ENCODE peak calls at places on chromosomes 5 and 9, in eight cellular contexts. One of them, this sample, is unnamed.

GRCh38 chr9:91391426-91392217 is 29.9 kb upstream of the AUH start:
- DNase-seq in GM23338: no peak
- DNase-seq in MM.1S: no peak
- DNase-seq in AG04450: no peak
- DNase-seq in dorsolateral prefrontal cortex: no peak
- DNase-seq in heart left ventricle: no peak
- DNase-seq in mucosa of descending colon: no peak
- DNase-seq in adrenal gland: no peak
- DNase-seq in this sample: no peak

GRCh38 chr5:72452515-72453259 is 54.5 kb downstream of the ZNF366 start:
- DNase-seq in GM23338: no peak
- DNase-seq in MM.1S: no peak
- DNase-seq in AG04450: peak
- DNase-seq in dorsolateral prefrontal cortex: no peak
- DNase-seq in heart left ventricle: peak
- DNase-seq in mucosa of descending colon: peak
- DNase-seq in adrenal gland: peak
- DNase-seq in this sample: peak

GRCh38 chr5:139878093-139878492 is 82.5 kb downstream of the PSD2 start:
- DNase-seq in GM23338: no peak
- DNase-seq in MM.1S: no peak
- DNase-seq in AG04450: no peak
- DNase-seq in dorsolateral prefrontal cortex: no peak
- DNase-seq in heart left ventricle: no peak
- DNase-seq in mucosa of descending colon: no peak
- DNase-seq in adrenal gland: no peak
- DNase-seq in this sample: no peak

GRCh38 chr5:98095072-98095471 is 678.4 kb upstream of the RGMB start:
- DNase-seq in GM23338: no peak
- DNase-seq in MM.1S: peak
- DNase-seq in AG04450: no peak
- DNase-seq in dorsolateral prefrontal cortex: no peak
- DNase-seq in heart left ventricle: no peak
- DNase-seq in mucosa of descending colon: no peak
- DNase-seq in adrenal gland: no peak
- DNase-seq in this sample: peak

GRCh38 chr9:77975023-77975422 is 56.6 kb downstream of the GNAQ start:
- DNase-seq in GM23338: no peak
- DNase-seq in MM.1S: no peak
- DNase-seq in AG04450: no peak
- DNase-seq in dorsolateral prefrontal cortex: no peak
- DNase-seq in heart left ventricle: no peak
- DNase-seq in mucosa of descending colon: no peak
- DNase-seq in adrenal gland: no peak
- DNase-seq in this sample: no peak

GRCh38 chr5:134550271-134551214 is 25.1 kb downstream of the JADE2 start:
- DNase-seq in GM23338: no peak
- DNase-seq in MM.1S: no peak
- DNase-seq in AG04450: no peak
- DNase-seq in dorsolateral prefrontal cortex: no peak
- DNase-seq in heart left ventricle: no peak
- DNase-seq in mucosa of descending colon: no peak
- DNase-seq in adrenal gland: peak
- DNase-seq in this sample: peak

GRCh38 chr5:124658867-124659557 is 87.4 kb downstream of the ZNF608 start:
- DNase-seq in GM23338: no peak
- DNase-seq in MM.1S: no peak
- DNase-seq in AG04450: no peak
- DNase-seq in dorsolateral prefrontal cortex: no peak
- DNase-seq in heart left ventricle: no peak
- DNase-seq in mucosa of descending colon: no peak
- DNase-seq in adrenal gland: no peak
- DNase-seq in this sample: no peak

GRCh38 chr5:145825751-145826180 is 9.4 kb downstream of the PRELID2 start:
- DNase-seq in GM23338: peak
- DNase-seq in MM.1S: peak
- DNase-seq in AG04450: no peak
- DNase-seq in dorsolateral prefrontal cortex: no peak
- DNase-seq in heart left ventricle: no peak
- DNase-seq in mucosa of descending colon: peak
- DNase-seq in adrenal gland: no peak
- DNase-seq in this sample: peak

GRCh38 chr5:42772265-42772993 is 15.8 kb downstream of the CCDC152 start:
- DNase-seq in GM23338: no peak
- DNase-seq in MM.1S: no peak
- DNase-seq in AG04450: no peak
- DNase-seq in dorsolateral prefrontal cortex: no peak
- DNase-seq in heart left ventricle: peak
- DNase-seq in mucosa of descending colon: no peak
- DNase-seq in adrenal gland: no peak
- DNase-seq in this sample: peak

GRCh38 chr5:74026310-74026709 is 400.3 kb downstream of the ARHGEF28 start:
- DNase-seq in GM23338: peak
- DNase-seq in MM.1S: no peak
- DNase-seq in AG04450: no peak
- DNase-seq in dorsolateral prefrontal cortex: no peak
- DNase-seq in heart left ventricle: no peak
- DNase-seq in mucosa of descending colon: no peak
- DNase-seq in adrenal gland: no peak
- DNase-seq in this sample: no peak

GRCh38 chr9:112166176-112167140 is 8.6 kb downstream of the SUSD1 start:
- DNase-seq in GM23338: peak
- DNase-seq in MM.1S: no peak
- DNase-seq in AG04450: no peak
- DNase-seq in dorsolateral prefrontal cortex: no peak
- DNase-seq in heart left ventricle: no peak
- DNase-seq in mucosa of descending colon: no peak
- DNase-seq in adrenal gland: no peak
- DNase-seq in this sample: peak

GRCh38 chr5:28954074-28954473 is 1915.7 kb upstream of the CDH9 start:
- DNase-seq in GM23338: peak
- DNase-seq in MM.1S: no peak
- DNase-seq in AG04450: no peak
- DNase-seq in dorsolateral prefrontal cortex: no peak
- DNase-seq in heart left ventricle: no peak
- DNase-seq in mucosa of descending colon: no peak
- DNase-seq in adrenal gland: no peak
- DNase-seq in this sample: peak

GRCh38 chr9:88781500-88782391 is 209.5 kb upstream of the S1PR3 start:
- DNase-seq in GM23338: peak
- DNase-seq in MM.1S: no peak
- DNase-seq in AG04450: peak
- DNase-seq in dorsolateral prefrontal cortex: no peak
- DNase-seq in heart left ventricle: peak
- DNase-seq in mucosa of descending colon: no peak
- DNase-seq in adrenal gland: peak
- DNase-seq in this sample: peak

GRCh38 chr9:136220017-136220729 is 15.2 kb upstream of the LHX3 start:
- DNase-seq in GM23338: no peak
- DNase-seq in MM.1S: no peak
- DNase-seq in AG04450: no peak
- DNase-seq in dorsolateral prefrontal cortex: no peak
- DNase-seq in heart left ventricle: no peak
- DNase-seq in mucosa of descending colon: no peak
- DNase-seq in adrenal gland: peak
- DNase-seq in this sample: peak

GRCh38 chr5:24388448-24388847 is 256.3 kb downstream of the CDH10 start:
- DNase-seq in GM23338: no peak
- DNase-seq in MM.1S: no peak
- DNase-seq in AG04450: no peak
- DNase-seq in dorsolateral prefrontal cortex: no peak
- DNase-seq in heart left ventricle: no peak
- DNase-seq in mucosa of descending colon: no peak
- DNase-seq in adrenal gland: no peak
- DNase-seq in this sample: no peak

GRCh38 chr5:124952079-124952478 is 205.6 kb upstream of the ZNF608 start:
- DNase-seq in GM23338: no peak
- DNase-seq in MM.1S: peak
- DNase-seq in AG04450: no peak
- DNase-seq in dorsolateral prefrontal cortex: no peak
- DNase-seq in heart left ventricle: no peak
- DNase-seq in mucosa of descending colon: peak
- DNase-seq in adrenal gland: peak
- DNase-seq in this sample: peak

GRCh38 chr5:127587246-127587917 is 61.5 kb upstream of the CTXN3 start:
- DNase-seq in GM23338: no peak
- DNase-seq in MM.1S: no peak
- DNase-seq in AG04450: no peak
- DNase-seq in dorsolateral prefrontal cortex: no peak
- DNase-seq in heart left ventricle: no peak
- DNase-seq in mucosa of descending colon: no peak
- DNase-seq in adrenal gland: no peak
- DNase-seq in this sample: no peak

GRCh38 chr9:135273077-135273476 is 185.6 kb downstream of the OLFM1 start:
- DNase-seq in GM23338: no peak
- DNase-seq in MM.1S: no peak
- DNase-seq in AG04450: no peak
- DNase-seq in dorsolateral prefrontal cortex: no peak
- DNase-seq in heart left ventricle: no peak
- DNase-seq in mucosa of descending colon: no peak
- DNase-seq in adrenal gland: no peak
- DNase-seq in this sample: no peak

GRCh38 chr9:89436963-89437625 is 60.8 kb downstream of the SEMA4D start:
- DNase-seq in GM23338: no peak
- DNase-seq in MM.1S: peak
- DNase-seq in AG04450: no peak
- DNase-seq in dorsolateral prefrontal cortex: no peak
- DNase-seq in heart left ventricle: no peak
- DNase-seq in mucosa of descending colon: peak
- DNase-seq in adrenal gland: no peak
- DNase-seq in this sample: no peak

GRCh38 chr5:135449608-135450007 is 2.5 kb upstream of the DCANP1 start:
- DNase-seq in GM23338: no peak
- DNase-seq in MM.1S: no peak
- DNase-seq in AG04450: no peak
- DNase-seq in dorsolateral prefrontal cortex: no peak
- DNase-seq in heart left ventricle: no peak
- DNase-seq in mucosa of descending colon: no peak
- DNase-seq in adrenal gland: no peak
- DNase-seq in this sample: no peak

GRCh38 chr9:6921335-6921734 is 163.6 kb downstream of the KDM4C start:
- DNase-seq in GM23338: no peak
- DNase-seq in MM.1S: no peak
- DNase-seq in AG04450: no peak
- DNase-seq in dorsolateral prefrontal cortex: no peak
- DNase-seq in heart left ventricle: no peak
- DNase-seq in mucosa of descending colon: no peak
- DNase-seq in adrenal gland: no peak
- DNase-seq in this sample: no peak

GRCh38 chr9:109765278-109765677 is 14.7 kb upstream of the PALM2AKAP2 start:
- DNase-seq in GM23338: no peak
- DNase-seq in MM.1S: no peak
- DNase-seq in AG04450: no peak
- DNase-seq in dorsolateral prefrontal cortex: no peak
- DNase-seq in heart left ventricle: no peak
- DNase-seq in mucosa of descending colon: no peak
- DNase-seq in adrenal gland: no peak
- DNase-seq in this sample: no peak

GRCh38 chr5:170479484-170479883 is 24.3 kb upstream of the KCNIP1 start:
- DNase-seq in GM23338: no peak
- DNase-seq in MM.1S: no peak
- DNase-seq in AG04450: no peak
- DNase-seq in dorsolateral prefrontal cortex: no peak
- DNase-seq in heart left ventricle: no peak
- DNase-seq in mucosa of descending colon: no peak
- DNase-seq in adrenal gland: no peak
- DNase-seq in this sample: peak

GRCh38 chr5:136467632-136468031 is 102.3 kb upstream of the TRPC7 start:
- DNase-seq in GM23338: no peak
- DNase-seq in MM.1S: no peak
- DNase-seq in AG04450: no peak
- DNase-seq in dorsolateral prefrontal cortex: no peak
- DNase-seq in heart left ventricle: no peak
- DNase-seq in mucosa of descending colon: no peak
- DNase-seq in adrenal gland: no peak
- DNase-seq in this sample: no peak
- H3K4me3 ChIP-seq in GM23338: peak
- H3K4me3 ChIP-seq in MM.1S: no peak
- H3K4me3 ChIP-seq in AG04450: no peak
- H3K4me3 ChIP-seq in dorsolateral prefrontal cortex: no peak
- H3K4me3 ChIP-seq in heart left ventricle: no peak
- H3K4me3 ChIP-seq in mucosa of descending colon: no peak
- H3K4me3 ChIP-seq in adrenal gland: no peak
- H3K4me3 ChIP-seq in this sample: no peak

DNA sequence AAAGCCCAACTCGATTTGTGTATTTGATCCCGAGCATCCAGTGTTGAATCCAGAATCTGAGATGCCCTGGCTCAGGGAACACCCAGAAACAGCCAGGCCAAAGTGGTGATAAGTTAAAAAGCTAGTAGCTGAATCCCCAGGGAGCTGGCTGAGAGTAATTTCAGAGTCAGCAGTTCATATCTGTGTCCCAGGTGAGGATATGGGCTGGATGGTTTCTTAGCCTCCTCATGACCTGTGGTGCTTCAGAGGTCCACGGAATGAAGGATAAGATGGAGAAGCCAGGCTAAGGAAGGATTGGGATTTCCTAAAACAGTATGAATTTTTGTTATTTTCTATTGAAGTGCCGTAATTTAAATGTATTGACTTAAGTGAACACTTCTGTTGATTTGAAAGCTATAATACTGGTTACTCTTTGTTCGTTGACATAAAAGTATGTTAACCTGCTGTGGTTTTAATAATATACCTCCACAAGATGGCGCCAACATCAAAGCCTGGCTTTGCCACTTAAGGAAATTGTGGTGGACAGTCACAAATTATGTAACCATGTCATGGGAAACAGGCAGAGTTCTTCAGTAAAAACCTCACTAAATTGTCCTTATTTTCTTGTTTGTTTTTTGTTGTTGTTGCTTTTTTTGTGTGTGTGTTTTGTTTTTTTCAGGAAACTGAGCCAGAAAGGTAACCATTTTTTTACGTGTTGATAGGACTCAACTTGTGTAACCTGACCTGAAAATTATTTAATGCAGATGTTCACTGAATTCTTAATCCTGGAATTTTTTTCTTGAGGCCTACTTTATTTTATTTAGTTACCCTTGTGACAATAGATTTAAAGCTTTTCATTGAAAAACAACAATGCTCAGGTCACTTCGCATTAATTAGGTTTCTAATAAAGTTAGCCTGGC is 11.4 kb downstream of the MTAP start:
- DNase-seq in GM23338: peak
- DNase-seq in MM.1S: peak
- DNase-seq in AG04450: peak
- DNase-seq in dorsolateral prefrontal cortex: peak
- DNase-seq in heart left ventricle: peak
- DNase-seq in mucosa of descending colon: peak
- DNase-seq in adrenal gland: peak
- DNase-seq in this sample: peak
- TF ChIP-seq CTCF in GM23338: peak
- TF ChIP-seq CTCF in MM.1S: peak
- TF ChIP-seq CTCF in AG04450: peak
- TF ChIP-seq CTCF in dorsolateral prefrontal cortex: peak
- TF ChIP-seq CTCF in heart left ventricle: peak
- TF ChIP-seq CTCF in mucosa of descending colon: peak
- TF ChIP-seq CTCF in adrenal gland: peak
- TF ChIP-seq CTCF in this sample: peak

GRCh38 chr5:57499262-57500050 is 16.8 kb upstream of the ACTBL2 start:
- DNase-seq in GM23338: peak
- DNase-seq in MM.1S: peak
- DNase-seq in AG04450: no peak
- DNase-seq in dorsolateral prefrontal cortex: no peak
- DNase-seq in heart left ventricle: no peak
- DNase-seq in mucosa of descending colon: peak
- DNase-seq in adrenal gland: no peak
- DNase-seq in this sample: peak
- H3K4me3 ChIP-seq in GM23338: no peak
- H3K4me3 ChIP-seq in MM.1S: peak
- H3K4me3 ChIP-seq in AG04450: no peak
- H3K4me3 ChIP-seq in dorsolateral prefrontal cortex: peak
- H3K4me3 ChIP-seq in heart left ventricle: peak
- H3K4me3 ChIP-seq in mucosa of descending colon: no peak
- H3K4me3 ChIP-seq in adrenal gland: peak
- H3K4me3 ChIP-seq in this sample: no peak

GRCh38 chr5:107359916-107360234 is 310.9 kb downstream of the EFNA5 start:
- DNase-seq in GM23338: no peak
- DNase-seq in MM.1S: no peak
- DNase-seq in AG04450: no peak
- DNase-seq in dorsolateral prefrontal cortex: no peak
- DNase-seq in heart left ventricle: no peak
- DNase-seq in mucosa of descending colon: no peak
- DNase-seq in adrenal gland: no peak
- DNase-seq in this sample: no peak
- TF ChIP-seq CTCF in GM23338: no peak
- TF ChIP-seq CTCF in MM.1S: no peak
- TF ChIP-seq CTCF in AG04450: no peak
- TF ChIP-seq CTCF in dorsolateral prefrontal cortex: no peak
- TF ChIP-seq CTCF in heart left ventricle: no peak
- TF ChIP-seq CTCF in mucosa of descending colon: no peak
- TF ChIP-seq CTCF in adrenal gland: no peak
- TF ChIP-seq CTCF in this sample: peak

This sample was measured in choroid plexus epithelial cell.